ENCODE peak calls at places on chromosomes 4 and X, in four cellular contexts. B, J, T and Q are unnamed samples.

GRCh38 chrX:139930923-139931645 is 1.8 kb downstream of the ATP11C start:
- DNase-seq in T (peak), B (no peak), J (peak), Q (peak)

GRCh38 chr4:141610365-141610764 is 26.0 kb upstream of the IL15 start:
- DNase-seq in T (no peak), J (no peak), B (no peak), Q (no peak)

GRCh38 chrX:13130776-13131175 is 86.4 kb upstream of the FAM9C start:
- DNase-seq in B (no peak), T (no peak), J (no peak), Q (no peak)

GRCh38 chr4:8355864-8356565 is 84.5 kb downstream of the ACOX3 start:
- DNase-seq in J (no peak), T (no peak), B (peak), Q (peak)

GRCh38 chr4:150944660-150945059 is 70.4 kb downstream of the LRBA start:
- DNase-seq in B (no peak), T (no peak), J (no peak), Q (no peak)

GRCh38 chrX:1449581-1450149 is 3.0 kb downstream of the ASMTL start:
- DNase-seq in T (no peak), J (no peak), B (no peak), Q (no peak)

GRCh38 chr4:8070751-8071718 is 87.6 kb downstream of the ABLIM2 start:
- DNase-seq in B (no peak), J (peak), T (no peak), Q (peak)

GRCh38 chr4:25457053-25457715 is 80.1 kb downstream of the ANAPC4 start:
- DNase-seq in J (no peak), B (no peak), T (no peak), Q (no peak)

GRCh38 chr4:174591243-174592021 is 69.1 kb upstream of the HPGD start:
- DNase-seq in J (no peak), T (no peak), B (no peak), Q (no peak)

GRCh38 chr4:106366026-106366425 is 2.6 kb downstream of the GIMD1 start:
- DNase-seq in T (no peak), J (no peak), B (no peak), Q (no peak)

GRCh38 chr4:15163284-15163645 is 161.0 kb downstream of the CPEB2 start:
- DNase-seq in J (no peak), T (no peak), B (no peak), Q (no peak)

GRCh38 chr4:26873391-26874026 is 12.9 kb downstream of the STIM2 start:
- DNase-seq in J (no peak), T (no peak), B (no peak), Q (no peak)

GRCh38 chr4:26434030-26434639 is 56.1 kb downstream of the CCKAR start:
- DNase-seq in T (no peak), J (no peak), B (no peak), Q (no peak)

GRCh38 chrX:121008920-121009319 is 23.4 kb upstream of the CT47A1 start:
- DNase-seq in T (no peak), B (no peak), J (no peak), Q (no peak)

GRCh38 chr4:23594125-23594524 is 295.7 kb downstream of the PPARGC1A start:
- DNase-seq in J (no peak), B (no peak), T (no peak), Q (no peak)

GRCh38 chrX:119505945-119506344 is 37.7 kb downstream of the SLC25A5 start:
- DNase-seq in T (peak), B (no peak), J (no peak), Q (no peak)

GRCh38 chr4:76441881-76442280 is 6.9 kb downstream of the SHROOM3 start:
- DNase-seq in J (peak), T (no peak), B (no peak), Q (no peak)

GRCh38 chr4:79851625-79852304 is 221.3 kb downstream of the ANTXR2 start:
- DNase-seq in J (no peak), B (no peak), T (no peak), Q (no peak)

GRCh38 chr4:163681208-163681821 is 186.8 kb downstream of the TMA16 start:
- DNase-seq in T (no peak), B (no peak), J (no peak), Q (no peak)

GRCh38 chr4:163673848-163674702 is 179.6 kb downstream of the TMA16 start:
- DNase-seq in T (no peak), B (no peak), J (no peak), Q (no peak)

GRCh38 chr4:163680390-163681098 is 186.1 kb downstream of the TMA16 start:
- DNase-seq in B (no peak), J (no peak), T (no peak), Q (no peak)

GRCh38 chr4:163679189-163679588 is 184.7 kb downstream of the TMA16 start:
- DNase-seq in J (no peak), B (no peak), T (no peak), Q (no peak)
- TF ChIP-seq CTCF in J (no peak), B (no peak), T (no peak), Q (peak)

GRCh38 chrX:49165901-49166881 is 3.6 kb downstream of the MAGIX start:
- DNase-seq in J (peak), T (peak), B (peak), Q (no peak)
- TF ChIP-seq CTCF in J (no peak), T (peak), B (peak), Q (peak)

GRCh38 chr4:52665592-52665991 is 6.5 kb upstream of the USP46 start:
- DNase-seq in B (no peak), T (no peak), J (no peak), Q (no peak)
- TF ChIP-seq CTCF in B (no peak), T (no peak), J (no peak), Q (no peak)

GRCh38 chrX:69282893-69283690 is 117.8 kb upstream of the PJA1 start:
- DNase-seq in T (no peak), B (no peak), J (no peak), Q (no peak)
- TF ChIP-seq CTCF in T (no peak), B (no peak), J (no peak), Q (no peak)

GRCh38 chrX:111102636-111103035 is 6.6 kb downstream of the PAK3 start:
- DNase-seq in J (no peak), B (no peak), T (no peak), Q (no peak)

GRCh38 chrX:111103246-111103645 is 7.3 kb downstream of the PAK3 start:
- DNase-seq in B (peak), J (no peak), T (no peak), Q (no peak)

GRCh38 chrX:111098874-111099273 is 2.9 kb downstream of the PAK3 start:
- DNase-seq in B (peak), T (peak), J (peak), Q (peak)

GRCh38 chrX:111101580-111101979 is 5.6 kb downstream of the PAK3 start:
- DNase-seq in J (no peak), B (peak), T (no peak), Q (no peak)

GRCh38 chrX:111100191-111100590 is 4.2 kb downstream of the PAK3 start:
- DNase-seq in B (no peak), J (no peak), T (peak), Q (no peak)
- TF ChIP-seq CTCF in B (peak), J (no peak), T (peak), Q (peak)

GRCh38 chr4:38894340-38894982 is 26.9 kb downstream of the FAM114A1 start:
- DNase-seq in B (no peak), J (no peak), T (no peak), Q (no peak)
- TF ChIP-seq CTCF in B (no peak), J (no peak), T (no peak), Q (no peak)

GRCh38 chrX:71489540-71489939 is 43.4 kb upstream of the OGT start:
- DNase-seq in T (no peak), J (no peak), B (no peak), Q (no peak)
- TF ChIP-seq CTCF in T (no peak), J (no peak), B (no peak), Q (no peak)

DNA sequence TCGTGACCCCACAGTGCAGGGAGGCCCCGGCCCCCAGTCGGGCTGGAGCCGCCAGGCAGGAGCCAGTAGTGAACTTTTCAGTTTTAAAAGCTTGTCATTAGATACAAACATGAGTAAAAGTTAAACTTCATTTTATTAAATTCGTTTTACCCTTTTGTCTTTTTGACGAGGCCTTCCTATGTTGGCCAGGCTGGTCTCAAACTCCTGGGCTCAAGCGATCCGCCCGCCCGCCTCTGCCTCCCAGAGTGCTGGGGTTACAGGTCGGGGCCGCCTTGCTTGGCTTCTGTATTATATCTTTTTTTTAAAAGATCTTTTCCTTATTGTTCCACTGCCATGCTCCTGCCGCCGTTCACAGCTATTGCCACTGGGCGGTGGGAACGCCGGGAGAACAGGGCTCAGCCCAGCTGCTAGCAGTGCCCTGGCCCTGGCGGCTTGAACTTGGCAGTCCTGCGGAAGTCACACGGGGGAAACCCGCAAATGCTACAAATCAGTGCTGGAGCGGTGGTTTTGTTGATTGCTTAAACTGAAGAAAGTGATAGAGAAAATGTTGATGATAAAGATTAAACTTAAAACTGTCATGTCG is 968 bp upstream of the NELFA start:
- DNase-seq in T (peak), J (peak), B (peak), Q (no peak)
- TF ChIP-seq CTCF in T (peak), J (peak), B (peak), Q (no peak)